ENCODE peak calls at places on chromosome 2, in nine cellular contexts. One of them, this sample, is unnamed.

GRCh38 chr2:21676056-21676455 is 552.3 kb downstream of the TDRD15 start:
- DNase-seq in lower leg skin: no peak
- DNase-seq in Peyer's patch: no peak
- DNase-seq in tibial nerve: no peak
- DNase-seq in stomach: no peak
- DNase-seq in A549: no peak
- DNase-seq in ovary: no peak
- DNase-seq in heart left ventricle: no peak
- DNase-seq in HepG2: no peak
- DNase-seq in this sample: no peak

GRCh38 chr2:109470121-109470921 is 143.4 kb downstream of the SEPTIN10 start:
- DNase-seq in Peyer's patch: peak
- DNase-seq in heart left ventricle: peak
- DNase-seq in lower leg skin: no peak
- DNase-seq in A549: peak
- DNase-seq in tibial nerve: no peak
- DNase-seq in stomach: no peak
- DNase-seq in HepG2: no peak
- DNase-seq in ovary: no peak
- DNase-seq in this sample: no peak

GRCh38 chr2:151114934-151115333 is 146.7 kb downstream of the RBM43 start:
- DNase-seq in lower leg skin: no peak
- DNase-seq in heart left ventricle: no peak
- DNase-seq in HepG2: no peak
- DNase-seq in ovary: no peak
- DNase-seq in stomach: no peak
- DNase-seq in Peyer's patch: no peak
- DNase-seq in A549: no peak
- DNase-seq in tibial nerve: peak
- DNase-seq in this sample: no peak

GRCh38 chr2:218000137-218000536 is 2.7 kb downstream of the TNS1 start:
- DNase-seq in tibial nerve: no peak
- DNase-seq in lower leg skin: no peak
- DNase-seq in HepG2: no peak
- DNase-seq in A549: no peak
- DNase-seq in stomach: no peak
- DNase-seq in ovary: peak
- DNase-seq in Peyer's patch: no peak
- DNase-seq in heart left ventricle: no peak
- DNase-seq in this sample: no peak

GRCh38 chr2:71595549-71595948 is 142.2 kb downstream of the DYSF start:
- DNase-seq in HepG2: no peak
- DNase-seq in stomach: no peak
- DNase-seq in Peyer's patch: no peak
- DNase-seq in heart left ventricle: no peak
- DNase-seq in tibial nerve: no peak
- DNase-seq in ovary: no peak
- DNase-seq in lower leg skin: no peak
- DNase-seq in A549: no peak
- DNase-seq in this sample: no peak

GRCh38 chr2:130824492-130825061 is 12.1 kb upstream of the ARHGEF4 start:
- DNase-seq in heart left ventricle: no peak
- DNase-seq in ovary: no peak
- DNase-seq in Peyer's patch: peak
- DNase-seq in HepG2: no peak
- DNase-seq in stomach: no peak
- DNase-seq in tibial nerve: no peak
- DNase-seq in lower leg skin: no peak
- DNase-seq in A549: peak
- DNase-seq in this sample: no peak

GRCh38 chr2:38164881-38165280 is 88.9 kb upstream of the CYP1B1 start:
- DNase-seq in HepG2: no peak
- DNase-seq in heart left ventricle: no peak
- DNase-seq in lower leg skin: no peak
- DNase-seq in A549: no peak
- DNase-seq in tibial nerve: no peak
- DNase-seq in stomach: no peak
- DNase-seq in ovary: no peak
- DNase-seq in Peyer's patch: no peak
- DNase-seq in this sample: no peak

GRCh38 chr2:64692401-64692800 is 38.7 kb upstream of the SERTAD2 start:
- DNase-seq in stomach: no peak
- DNase-seq in ovary: no peak
- DNase-seq in Peyer's patch: no peak
- DNase-seq in lower leg skin: no peak
- DNase-seq in tibial nerve: no peak
- DNase-seq in HepG2: no peak
- DNase-seq in A549: no peak
- DNase-seq in heart left ventricle: no peak
- DNase-seq in this sample: no peak

GRCh38 chr2:157470321-157470720 is 26.4 kb upstream of the CYTIP start:
- DNase-seq in A549: no peak
- DNase-seq in stomach: no peak
- DNase-seq in HepG2: no peak
- DNase-seq in ovary: no peak
- DNase-seq in lower leg skin: no peak
- DNase-seq in tibial nerve: no peak
- DNase-seq in heart left ventricle: no peak
- DNase-seq in Peyer's patch: no peak
- DNase-seq in this sample: no peak

GRCh38 chr2:157466764-157467163 is 22.9 kb upstream of the CYTIP start:
- DNase-seq in stomach: no peak
- DNase-seq in HepG2: no peak
- DNase-seq in Peyer's patch: no peak
- DNase-seq in tibial nerve: no peak
- DNase-seq in A549: no peak
- DNase-seq in lower leg skin: no peak
- DNase-seq in ovary: no peak
- DNase-seq in heart left ventricle: no peak
- DNase-seq in this sample: no peak

GRCh38 chr2:157465554-157465953 is 21.7 kb upstream of the CYTIP start:
- DNase-seq in lower leg skin: no peak
- DNase-seq in ovary: no peak
- DNase-seq in Peyer's patch: no peak
- DNase-seq in stomach: no peak
- DNase-seq in HepG2: no peak
- DNase-seq in A549: no peak
- DNase-seq in heart left ventricle: no peak
- DNase-seq in tibial nerve: no peak
- DNase-seq in this sample: no peak

GRCh38 chr2:157471078-157471477 is 27.2 kb upstream of the CYTIP start:
- DNase-seq in ovary: no peak
- DNase-seq in A549: no peak
- DNase-seq in tibial nerve: no peak
- DNase-seq in Peyer's patch: no peak
- DNase-seq in lower leg skin: no peak
- DNase-seq in HepG2: no peak
- DNase-seq in heart left ventricle: no peak
- DNase-seq in stomach: no peak
- DNase-seq in this sample: no peak

GRCh38 chr2:157468931-157469708 is 25.2 kb upstream of the CYTIP start:
- DNase-seq in HepG2: no peak
- DNase-seq in lower leg skin: no peak
- DNase-seq in tibial nerve: no peak
- DNase-seq in heart left ventricle: no peak
- DNase-seq in stomach: no peak
- DNase-seq in Peyer's patch: no peak
- DNase-seq in ovary: no peak
- DNase-seq in A549: no peak
- DNase-seq in this sample: no peak
- TF ChIP-seq POLR2A in HepG2: no peak
- TF ChIP-seq POLR2A in lower leg skin: no peak
- TF ChIP-seq POLR2A in tibial nerve: no peak
- TF ChIP-seq POLR2A in heart left ventricle: no peak
- TF ChIP-seq POLR2A in stomach: no peak
- TF ChIP-seq POLR2A in Peyer's patch: no peak
- TF ChIP-seq POLR2A in ovary: no peak
- TF ChIP-seq POLR2A in A549: no peak
- TF ChIP-seq POLR2A in this sample: no peak

DNA sequence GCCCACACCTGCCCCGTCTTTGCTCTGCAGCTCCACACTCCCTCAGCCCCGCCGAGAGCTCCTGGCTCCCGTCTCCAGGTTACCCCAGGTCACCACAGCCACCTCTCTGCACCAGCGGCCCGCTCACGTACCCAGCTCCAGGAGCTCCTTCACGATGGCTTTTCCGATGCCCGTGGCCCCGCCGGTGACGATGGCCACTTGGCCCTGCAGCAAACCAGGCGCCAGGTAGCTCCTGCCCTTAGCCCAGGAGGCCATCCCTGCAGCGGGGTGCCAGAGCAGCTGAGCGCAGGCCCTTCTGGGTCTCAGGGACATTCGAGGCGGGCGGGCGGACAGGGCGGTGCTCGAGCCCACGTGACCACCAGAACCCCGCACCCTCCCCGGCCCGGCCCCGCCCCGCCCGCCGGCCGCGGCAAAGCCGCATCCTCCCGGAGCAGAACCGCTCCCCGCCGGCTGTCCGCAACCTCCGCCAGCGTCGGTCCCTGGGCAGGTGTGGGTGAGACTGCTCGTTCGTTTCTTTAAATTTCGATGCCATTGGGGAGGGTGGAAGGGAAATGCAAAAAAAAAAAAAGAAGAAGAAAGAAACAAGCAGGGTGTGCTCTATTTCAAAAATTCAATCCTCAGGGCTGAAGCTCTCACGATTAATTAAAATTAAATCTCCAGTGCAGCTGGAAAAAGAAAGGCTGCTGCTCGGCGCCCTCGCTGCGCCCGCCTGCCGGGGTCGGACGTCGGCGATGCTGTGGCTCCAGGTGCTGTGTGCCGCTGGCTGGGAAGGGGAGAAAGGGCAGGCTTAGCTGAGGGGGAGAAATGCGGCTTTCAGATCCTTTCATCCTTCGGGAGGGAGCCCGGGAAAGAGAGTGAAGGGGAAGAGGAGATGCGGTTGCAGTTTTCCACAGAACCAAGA is at the start of the genes PECR and TMEM169:
- DNase-seq in heart left ventricle: peak
- DNase-seq in tibial nerve: peak
- DNase-seq in stomach: peak
- DNase-seq in Peyer's patch: peak
- DNase-seq in A549: peak
- DNase-seq in lower leg skin: peak
- DNase-seq in HepG2: peak
- DNase-seq in ovary: peak
- DNase-seq in this sample: peak
- TF ChIP-seq POLR2A in heart left ventricle: peak
- TF ChIP-seq POLR2A in tibial nerve: no peak
- TF ChIP-seq POLR2A in stomach: no peak
- TF ChIP-seq POLR2A in Peyer's patch: peak
- TF ChIP-seq POLR2A in A549: peak
- TF ChIP-seq POLR2A in lower leg skin: no peak
- TF ChIP-seq POLR2A in HepG2: peak
- TF ChIP-seq POLR2A in ovary: peak
- TF ChIP-seq POLR2A in this sample: peak

DNA sequence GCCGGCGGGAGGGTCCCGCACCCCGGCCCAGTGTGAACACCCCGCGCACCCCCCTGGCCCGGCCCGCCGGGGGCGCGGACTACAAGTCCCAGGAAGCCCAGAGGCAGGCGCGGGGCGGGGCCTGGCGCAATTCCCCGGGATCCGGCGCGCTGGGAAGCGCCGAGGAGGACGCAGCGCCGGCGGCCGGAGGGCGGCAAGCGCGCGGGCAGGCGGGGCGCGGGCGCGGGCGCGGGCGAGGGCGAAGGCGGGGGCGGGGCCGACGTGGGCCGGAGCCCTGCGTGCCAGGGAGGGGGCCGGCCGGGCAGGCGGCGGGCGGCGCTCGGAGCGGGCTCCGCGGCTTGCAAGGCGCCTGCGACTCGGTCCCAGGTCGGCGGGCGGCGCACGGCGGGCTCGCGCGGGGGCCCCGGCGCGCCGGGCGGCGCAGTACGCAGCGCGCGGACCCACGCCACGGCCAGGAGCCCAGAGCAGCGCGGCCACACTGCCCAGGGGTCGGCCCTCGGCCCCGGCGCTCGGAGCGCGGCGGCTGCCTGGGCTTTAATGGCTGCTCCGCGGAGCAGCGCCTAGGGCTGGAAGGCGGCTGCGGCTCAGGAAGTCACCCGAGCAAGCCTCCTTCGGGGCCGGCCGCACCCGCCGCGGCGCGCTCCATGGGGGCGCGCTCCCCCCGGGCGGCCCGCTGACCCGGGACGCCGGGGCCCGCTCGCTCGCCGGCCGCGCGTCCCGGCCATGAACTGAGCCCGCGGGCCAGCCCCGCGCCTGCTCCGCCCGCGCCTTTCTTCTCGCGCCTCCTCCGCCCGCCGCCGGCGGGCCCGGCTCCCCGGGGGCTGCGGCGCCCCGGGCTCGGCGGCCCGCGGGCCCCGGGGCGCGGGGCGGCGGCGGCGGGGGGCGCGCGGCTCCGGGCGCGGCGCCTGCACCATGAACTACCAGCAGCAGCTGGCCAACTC is at the start of gene AGAP1:
- DNase-seq in HepG2: peak
- DNase-seq in tibial nerve: peak
- DNase-seq in A549: peak
- DNase-seq in lower leg skin: peak
- DNase-seq in heart left ventricle: peak
- DNase-seq in ovary: peak
- DNase-seq in stomach: peak
- DNase-seq in Peyer's patch: peak
- DNase-seq in this sample: peak
- TF ChIP-seq POLR2A in HepG2: no peak
- TF ChIP-seq POLR2A in tibial nerve: no peak
- TF ChIP-seq POLR2A in A549: peak
- TF ChIP-seq POLR2A in lower leg skin: no peak
- TF ChIP-seq POLR2A in heart left ventricle: peak
- TF ChIP-seq POLR2A in ovary: no peak
- TF ChIP-seq POLR2A in stomach: no peak
- TF ChIP-seq POLR2A in Peyer's patch: peak
- TF ChIP-seq POLR2A in this sample: no peak

GRCh38 chr2:45680351-45680967 is 29.0 kb downstream of the PRKCE start:
- DNase-seq in A549: no peak
- DNase-seq in HepG2: no peak
- DNase-seq in ovary: no peak
- DNase-seq in heart left ventricle: no peak
- DNase-seq in tibial nerve: no peak
- DNase-seq in Peyer's patch: no peak
- DNase-seq in lower leg skin: no peak
- DNase-seq in stomach: no peak
- DNase-seq in this sample: no peak

GRCh38 chr2:45683292-45683691 is 31.8 kb downstream of the PRKCE start:
- DNase-seq in Peyer's patch: no peak
- DNase-seq in A549: no peak
- DNase-seq in stomach: no peak
- DNase-seq in tibial nerve: no peak
- DNase-seq in ovary: no peak
- DNase-seq in HepG2: no peak
- DNase-seq in lower leg skin: no peak
- DNase-seq in heart left ventricle: no peak
- DNase-seq in this sample: no peak

GRCh38 chr2:45678791-45679348 is 27.4 kb downstream of the PRKCE start:
- DNase-seq in HepG2: no peak
- DNase-seq in A549: no peak
- DNase-seq in tibial nerve: no peak
- DNase-seq in stomach: no peak
- DNase-seq in Peyer's patch: no peak
- DNase-seq in lower leg skin: no peak
- DNase-seq in ovary: no peak
- DNase-seq in heart left ventricle: no peak
- DNase-seq in this sample: no peak

GRCh38 chr2:45684756-45685155 is 33.3 kb downstream of the PRKCE start:
- DNase-seq in A549: no peak
- DNase-seq in Peyer's patch: no peak
- DNase-seq in lower leg skin: no peak
- DNase-seq in HepG2: no peak
- DNase-seq in heart left ventricle: no peak
- DNase-seq in ovary: no peak
- DNase-seq in tibial nerve: no peak
- DNase-seq in stomach: no peak
- DNase-seq in this sample: no peak

DNA sequence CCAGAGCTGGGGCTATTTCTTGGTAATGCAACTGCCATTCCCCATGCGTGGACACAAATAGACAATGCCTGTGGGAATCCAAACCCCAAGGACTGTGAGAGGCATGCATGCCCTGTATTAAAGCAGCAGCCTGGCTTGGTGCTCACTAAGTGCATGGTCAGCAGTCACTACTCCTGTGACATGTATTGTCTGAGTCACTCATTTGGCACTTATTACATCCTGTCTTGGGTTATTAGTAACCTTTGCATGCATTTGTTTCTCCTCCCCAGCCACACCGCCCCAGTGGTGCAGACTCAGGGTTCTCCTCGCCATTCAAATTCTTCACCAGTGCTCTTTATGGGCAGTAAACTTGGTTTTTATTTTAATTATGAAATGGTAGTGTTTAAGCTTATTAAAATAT is 30.2 kb downstream of the PRKCE start:
- DNase-seq in tibial nerve: no peak
- DNase-seq in heart left ventricle: peak
- DNase-seq in lower leg skin: peak
- DNase-seq in Peyer's patch: no peak
- DNase-seq in ovary: no peak
- DNase-seq in stomach: peak
- DNase-seq in HepG2: peak
- DNase-seq in A549: peak
- DNase-seq in this sample: no peak
- TF ChIP-seq POLR2A in tibial nerve: no peak
- TF ChIP-seq POLR2A in heart left ventricle: no peak
- TF ChIP-seq POLR2A in lower leg skin: no peak
- TF ChIP-seq POLR2A in Peyer's patch: no peak
- TF ChIP-seq POLR2A in ovary: no peak
- TF ChIP-seq POLR2A in stomach: no peak
- TF ChIP-seq POLR2A in HepG2: no peak
- TF ChIP-seq POLR2A in A549: no peak
- TF ChIP-seq POLR2A in this sample: no peak